ENCODE peak calls at places on chromosomes 2 and 18, in nine cellular contexts. One of them, this sample, is unnamed.

GRCh38 chr2:223222397-223222796 is 170.4 kb downstream of the KCNE4 start:
- DNase-seq in right cardiac atrium: no peak
- DNase-seq in CD8-positive, alpha-beta T cell: no peak
- DNase-seq in trophoblast cell: no peak
- DNase-seq in tibial artery: no peak
- DNase-seq in stomach: no peak
- DNase-seq in neural progenitor cell: no peak
- DNase-seq in mammary epithelial cell: peak
- DNase-seq in PC-3: peak
- DNase-seq in this sample: no peak

GRCh38 chr18:2872095-2872494 is 25.3 kb downstream of the EMILIN2 start:
- DNase-seq in right cardiac atrium: no peak
- DNase-seq in CD8-positive, alpha-beta T cell: no peak
- DNase-seq in trophoblast cell: no peak
- DNase-seq in tibial artery: no peak
- DNase-seq in stomach: no peak
- DNase-seq in neural progenitor cell: no peak
- DNase-seq in mammary epithelial cell: no peak
- DNase-seq in PC-3: no peak
- DNase-seq in this sample: no peak

GRCh38 chr2:155266579-155266978 is 568.1 kb downstream of the KCNJ3 start:
- DNase-seq in right cardiac atrium: no peak
- DNase-seq in CD8-positive, alpha-beta T cell: no peak
- DNase-seq in trophoblast cell: no peak
- DNase-seq in tibial artery: no peak
- DNase-seq in stomach: no peak
- DNase-seq in neural progenitor cell: peak
- DNase-seq in mammary epithelial cell: no peak
- DNase-seq in PC-3: no peak
- DNase-seq in this sample: no peak

GRCh38 chr2:239035361-239035814 is 187.5 kb downstream of the TWIST2 start:
- DNase-seq in right cardiac atrium: peak
- DNase-seq in CD8-positive, alpha-beta T cell: peak
- DNase-seq in trophoblast cell: no peak
- DNase-seq in tibial artery: peak
- DNase-seq in stomach: peak
- DNase-seq in neural progenitor cell: peak
- DNase-seq in mammary epithelial cell: no peak
- DNase-seq in PC-3: peak
- DNase-seq in this sample: peak

GRCh38 chr2:19569300-19569791 is 210.9 kb upstream of the OSR1 start:
- DNase-seq in right cardiac atrium: no peak
- DNase-seq in CD8-positive, alpha-beta T cell: no peak
- DNase-seq in trophoblast cell: no peak
- DNase-seq in tibial artery: no peak
- DNase-seq in stomach: no peak
- DNase-seq in neural progenitor cell: peak
- DNase-seq in mammary epithelial cell: no peak
- DNase-seq in PC-3: peak
- DNase-seq in this sample: no peak

GRCh38 chr18:44548291-44549221 is 132.1 kb upstream of the SETBP1 start:
- DNase-seq in right cardiac atrium: peak
- DNase-seq in CD8-positive, alpha-beta T cell: no peak
- DNase-seq in trophoblast cell: no peak
- DNase-seq in tibial artery: no peak
- DNase-seq in stomach: no peak
- DNase-seq in neural progenitor cell: no peak
- DNase-seq in mammary epithelial cell: peak
- DNase-seq in PC-3: no peak
- DNase-seq in this sample: no peak

GRCh38 chr2:191347881-191348280 is 102.7 kb downstream of the MYO1B start:
- DNase-seq in right cardiac atrium: no peak
- DNase-seq in CD8-positive, alpha-beta T cell: no peak
- DNase-seq in trophoblast cell: no peak
- DNase-seq in tibial artery: no peak
- DNase-seq in stomach: no peak
- DNase-seq in neural progenitor cell: no peak
- DNase-seq in mammary epithelial cell: no peak
- DNase-seq in PC-3: peak
- DNase-seq in this sample: no peak

GRCh38 chr18:67730884-67731283 is 214.4 kb upstream of the DSEL start:
- DNase-seq in right cardiac atrium: no peak
- DNase-seq in CD8-positive, alpha-beta T cell: no peak
- DNase-seq in trophoblast cell: no peak
- DNase-seq in tibial artery: no peak
- DNase-seq in stomach: no peak
- DNase-seq in neural progenitor cell: no peak
- DNase-seq in mammary epithelial cell: peak
- DNase-seq in PC-3: peak
- DNase-seq in this sample: no peak

GRCh38 chr18:36580266-36580665 is 248.5 kb downstream of the TPGS2 start:
- DNase-seq in right cardiac atrium: peak
- DNase-seq in CD8-positive, alpha-beta T cell: no peak
- DNase-seq in trophoblast cell: no peak
- DNase-seq in tibial artery: peak
- DNase-seq in stomach: no peak
- DNase-seq in neural progenitor cell: no peak
- DNase-seq in mammary epithelial cell: peak
- DNase-seq in PC-3: no peak
- DNase-seq in this sample: no peak

GRCh38 chr2:131659168-131659572 is 131.5 kb downstream of the CCDC74A start:
- DNase-seq in right cardiac atrium: no peak
- DNase-seq in CD8-positive, alpha-beta T cell: no peak
- DNase-seq in trophoblast cell: no peak
- DNase-seq in tibial artery: no peak
- DNase-seq in stomach: no peak
- DNase-seq in neural progenitor cell: no peak
- DNase-seq in mammary epithelial cell: no peak
- DNase-seq in PC-3: no peak
- DNase-seq in this sample: no peak

GRCh38 chr2:129748653-129749052 is 230.8 kb upstream of the RAB6C start:
- DNase-seq in right cardiac atrium: no peak
- DNase-seq in CD8-positive, alpha-beta T cell: no peak
- DNase-seq in trophoblast cell: peak
- DNase-seq in tibial artery: no peak
- DNase-seq in stomach: no peak
- DNase-seq in neural progenitor cell: peak
- DNase-seq in mammary epithelial cell: peak
- DNase-seq in PC-3: peak
- DNase-seq in this sample: no peak

GRCh38 chr18:58287626-58288289 is 243.7 kb downstream of the NEDD4L start:
- DNase-seq in right cardiac atrium: no peak
- DNase-seq in CD8-positive, alpha-beta T cell: no peak
- DNase-seq in trophoblast cell: no peak
- DNase-seq in tibial artery: no peak
- DNase-seq in stomach: peak
- DNase-seq in neural progenitor cell: peak
- DNase-seq in mammary epithelial cell: no peak
- DNase-seq in PC-3: no peak
- DNase-seq in this sample: no peak

GRCh38 chr18:58362829-58363231 is 266.1 kb downstream of the ALPK2 start:
- DNase-seq in right cardiac atrium: no peak
- DNase-seq in CD8-positive, alpha-beta T cell: no peak
- DNase-seq in trophoblast cell: no peak
- DNase-seq in tibial artery: no peak
- DNase-seq in stomach: no peak
- DNase-seq in neural progenitor cell: no peak
- DNase-seq in mammary epithelial cell: no peak
- DNase-seq in PC-3: no peak
- DNase-seq in this sample: no peak

GRCh38 chr2:120110507-120110906 is 97.6 kb downstream of the EPB41L5 start:
- DNase-seq in right cardiac atrium: peak
- DNase-seq in CD8-positive, alpha-beta T cell: no peak
- DNase-seq in trophoblast cell: no peak
- DNase-seq in tibial artery: no peak
- DNase-seq in stomach: no peak
- DNase-seq in neural progenitor cell: no peak
- DNase-seq in mammary epithelial cell: no peak
- DNase-seq in PC-3: no peak
- DNase-seq in this sample: peak

GRCh38 chr2:227164745-227165350 is 424 bp downstream of the COL4A3 start:
- DNase-seq in right cardiac atrium: peak
- DNase-seq in CD8-positive, alpha-beta T cell: no peak
- DNase-seq in trophoblast cell: no peak
- DNase-seq in tibial artery: no peak
- DNase-seq in stomach: peak
- DNase-seq in neural progenitor cell: peak
- DNase-seq in mammary epithelial cell: no peak
- DNase-seq in PC-3: peak
- DNase-seq in this sample: peak

GRCh38 chr2:231124833-231125232 is at the start of gene HTR2B:
- DNase-seq in right cardiac atrium: no peak
- DNase-seq in CD8-positive, alpha-beta T cell: no peak
- DNase-seq in trophoblast cell: no peak
- DNase-seq in tibial artery: no peak
- DNase-seq in stomach: no peak
- DNase-seq in neural progenitor cell: peak
- DNase-seq in mammary epithelial cell: no peak
- DNase-seq in PC-3: no peak
- DNase-seq in this sample: no peak

GRCh38 chr2:229104863-229105468 is 166.1 kb downstream of the PID1 start:
- DNase-seq in right cardiac atrium: no peak
- DNase-seq in CD8-positive, alpha-beta T cell: no peak
- DNase-seq in trophoblast cell: peak
- DNase-seq in tibial artery: no peak
- DNase-seq in stomach: no peak
- DNase-seq in neural progenitor cell: no peak
- DNase-seq in mammary epithelial cell: no peak
- DNase-seq in PC-3: no peak
- DNase-seq in this sample: no peak

GRCh38 chr2:29215739-29216608 is 100.8 kb downstream of the CLIP4 start:
- DNase-seq in right cardiac atrium: no peak
- DNase-seq in CD8-positive, alpha-beta T cell: no peak
- DNase-seq in trophoblast cell: no peak
- DNase-seq in tibial artery: peak
- DNase-seq in stomach: no peak
- DNase-seq in neural progenitor cell: no peak
- DNase-seq in mammary epithelial cell: no peak
- DNase-seq in PC-3: no peak
- DNase-seq in this sample: no peak

GRCh38 chr18:37546651-37547050 is 18.9 kb downstream of the CELF4 start:
- DNase-seq in right cardiac atrium: no peak
- DNase-seq in CD8-positive, alpha-beta T cell: no peak
- DNase-seq in trophoblast cell: no peak
- DNase-seq in tibial artery: no peak
- DNase-seq in stomach: no peak
- DNase-seq in neural progenitor cell: no peak
- DNase-seq in mammary epithelial cell: no peak
- DNase-seq in PC-3: no peak
- DNase-seq in this sample: peak

GRCh38 chr18:48778344-48779011 is 172.3 kb downstream of the SMAD7 start:
- DNase-seq in right cardiac atrium: peak
- DNase-seq in CD8-positive, alpha-beta T cell: no peak
- DNase-seq in trophoblast cell: no peak
- DNase-seq in tibial artery: no peak
- DNase-seq in stomach: no peak
- DNase-seq in neural progenitor cell: no peak
- DNase-seq in mammary epithelial cell: no peak
- DNase-seq in PC-3: no peak
- DNase-seq in this sample: no peak
- H3K27ac ChIP-seq in right cardiac atrium: peak
- H3K27ac ChIP-seq in CD8-positive, alpha-beta T cell: no peak
- H3K27ac ChIP-seq in trophoblast cell: no peak
- H3K27ac ChIP-seq in tibial artery: peak
- H3K27ac ChIP-seq in stomach: no peak
- H3K27ac ChIP-seq in neural progenitor cell: no peak
- H3K27ac ChIP-seq in mammary epithelial cell: no peak
- H3K27ac ChIP-seq in PC-3: no peak
- H3K27ac ChIP-seq in this sample: peak

DNA sequence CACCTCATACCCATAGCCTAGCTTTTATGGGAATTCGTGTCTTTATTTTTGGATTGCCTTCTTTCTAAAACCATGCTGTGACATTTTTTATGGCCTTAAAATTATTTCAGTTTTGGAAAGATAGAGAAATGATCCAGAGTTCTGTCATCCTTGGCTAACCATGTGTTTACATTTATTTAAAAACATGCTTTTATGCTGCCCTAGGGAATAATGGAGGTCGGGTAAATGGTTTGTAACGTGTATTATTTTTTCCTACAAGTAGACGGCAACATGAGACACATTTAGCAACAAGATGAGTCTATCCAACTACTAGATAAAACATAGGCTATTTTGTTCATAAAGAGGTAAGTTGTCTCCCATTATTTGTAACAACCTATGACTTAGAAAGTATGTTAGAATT is 2.5 kb upstream of the ERMN start:
- DNase-seq in right cardiac atrium: no peak
- DNase-seq in CD8-positive, alpha-beta T cell: no peak
- DNase-seq in trophoblast cell: no peak
- DNase-seq in tibial artery: no peak
- DNase-seq in stomach: no peak
- DNase-seq in neural progenitor cell: no peak
- DNase-seq in mammary epithelial cell: no peak
- DNase-seq in PC-3: no peak
- DNase-seq in this sample: no peak
- H3K4me3 ChIP-seq in right cardiac atrium: no peak
- H3K4me3 ChIP-seq in CD8-positive, alpha-beta T cell: no peak
- H3K4me3 ChIP-seq in trophoblast cell: no peak
- H3K4me3 ChIP-seq in tibial artery: no peak
- H3K4me3 ChIP-seq in stomach: no peak
- H3K4me3 ChIP-seq in neural progenitor cell: no peak
- H3K4me3 ChIP-seq in mammary epithelial cell: no peak
- H3K4me3 ChIP-seq in PC-3: no peak
- H3K4me3 ChIP-seq in this sample: no peak

DNA sequence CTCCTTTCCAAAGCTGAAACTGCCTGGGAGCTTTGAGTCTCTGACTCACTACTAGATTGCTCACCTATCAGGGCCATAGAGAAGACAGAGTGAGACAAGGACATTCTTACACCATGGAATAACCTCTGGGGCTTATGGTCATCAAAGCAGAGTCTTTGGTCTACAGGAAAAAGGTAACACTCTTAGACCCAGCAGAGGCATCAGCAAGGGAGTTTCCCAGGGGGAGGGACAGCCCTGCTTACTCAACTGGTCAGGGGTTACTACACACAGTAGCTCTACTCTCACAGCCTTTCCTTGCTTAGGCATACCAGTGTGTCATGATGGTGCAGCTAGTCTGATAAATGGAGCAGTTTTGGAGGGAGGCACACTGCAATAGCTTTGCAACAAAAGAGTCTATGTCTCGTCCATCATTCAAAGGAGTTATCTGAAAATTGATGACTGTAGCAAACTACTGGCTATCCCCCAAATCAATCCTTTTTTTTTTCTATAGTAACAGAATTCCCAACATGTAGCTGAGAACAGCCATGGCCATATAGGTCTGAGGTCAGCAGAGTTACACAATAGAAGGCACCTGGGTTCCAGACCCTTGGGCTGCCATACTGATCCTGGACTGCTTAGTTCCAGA is 22.4 kb upstream of the CD28 start:
- DNase-seq in right cardiac atrium: no peak
- DNase-seq in CD8-positive, alpha-beta T cell: no peak
- DNase-seq in trophoblast cell: peak
- DNase-seq in tibial artery: no peak
- DNase-seq in stomach: no peak
- DNase-seq in neural progenitor cell: no peak
- DNase-seq in mammary epithelial cell: peak
- DNase-seq in PC-3: peak
- DNase-seq in this sample: no peak
- H3K27ac ChIP-seq in right cardiac atrium: peak
- H3K27ac ChIP-seq in CD8-positive, alpha-beta T cell: no peak
- H3K27ac ChIP-seq in trophoblast cell: no peak
- H3K27ac ChIP-seq in tibial artery: peak
- H3K27ac ChIP-seq in stomach: no peak
- H3K27ac ChIP-seq in neural progenitor cell: no peak
- H3K27ac ChIP-seq in mammary epithelial cell: peak
- H3K27ac ChIP-seq in PC-3: peak
- H3K27ac ChIP-seq in this sample: peak

GRCh38 chr2:12033494-12033893 is 287.1 kb downstream of the LPIN1 start:
- DNase-seq in right cardiac atrium: no peak
- DNase-seq in CD8-positive, alpha-beta T cell: no peak
- DNase-seq in trophoblast cell: no peak
- DNase-seq in tibial artery: no peak
- DNase-seq in stomach: no peak
- DNase-seq in neural progenitor cell: no peak
- DNase-seq in mammary epithelial cell: no peak
- DNase-seq in PC-3: no peak
- DNase-seq in this sample: no peak
- H3K4me3 ChIP-seq in right cardiac atrium: no peak
- H3K4me3 ChIP-seq in CD8-positive, alpha-beta T cell: no peak
- H3K4me3 ChIP-seq in trophoblast cell: no peak
- H3K4me3 ChIP-seq in tibial artery: no peak
- H3K4me3 ChIP-seq in stomach: no peak
- H3K4me3 ChIP-seq in neural progenitor cell: no peak
- H3K4me3 ChIP-seq in mammary epithelial cell: no peak
- H3K4me3 ChIP-seq in PC-3: no peak
- H3K4me3 ChIP-seq in this sample: no peak

This sample was measured in upper lobe of right lung.